ENCODE peak calls at places on chromosome 14, in seven cellular contexts. A is stimulated activated CD4-positive, alpha-beta T cell treated with anti-CD3 and anti-CD28 coated beads, Interleukin-4, amount 100 ng/mL, for 24 hours; E is HCEC 1CT; J is activated gamma-delta T cell treated with Interleukin-2 at 50 U/mL for 16 hours; V is NCI-H510A; U is H1; Y is AG20443. Q is an unnamed sample.

GRCh38 chr14:99515301-99516155 is 34.3 kb downstream of the CCNK start:
- DNase-seq in A (no peak), E (no peak), J (no peak), V (no peak), U (no peak), Y (no peak), Q (no peak)

GRCh38 chr14:103281496-103282231 is 52.4 kb upstream of the EIF5 start:
- DNase-seq in A (no peak), E (peak), J (no peak), V (peak), U (no peak), Y (peak), Q (peak)

GRCh38 chr14:24960816-24961215 is 89.1 kb downstream of the STXBP6 start:
- DNase-seq in A (no peak), E (peak), J (no peak), V (no peak), U (no peak), Y (no peak), Q (no peak)

GRCh38 chr14:105053421-105053820 is 11.8 kb downstream of the GPR132 start:
- DNase-seq in A (no peak), E (no peak), J (no peak), V (no peak), U (no peak), Y (no peak), Q (no peak)

GRCh38 chr14:55045087-55045486 is 6.4 kb upstream of the MAPK1IP1L start:
- DNase-seq in A (no peak), E (no peak), J (no peak), V (no peak), U (no peak), Y (no peak), Q (no peak)

GRCh38 chr14:100376751-100377171 is 53.6 kb downstream of the SLC25A47 start:
- DNase-seq in A (no peak), E (peak), J (no peak), V (no peak), U (peak), Y (no peak), Q (no peak)

GRCh38 chr14:55339770-55340169 is 68.5 kb downstream of the FBXO34 start:
- DNase-seq in A (peak), E (no peak), J (no peak), V (no peak), U (peak), Y (no peak), Q (no peak)

GRCh38 chr14:94382684-94383663 is 5.4 kb downstream of the SERPINA1 start:
- DNase-seq in A (no peak), E (no peak), J (no peak), V (no peak), U (peak), Y (no peak), Q (no peak)

GRCh38 chr14:34937442-34937841 is 45.4 kb upstream of the SRP54 start:
- DNase-seq in A (no peak), E (no peak), J (no peak), V (no peak), U (peak), Y (no peak), Q (no peak)

GRCh38 chr14:36226164-36226563 is 49.6 kb upstream of the PTCSC3 start:
- DNase-seq in A (no peak), E (peak), J (no peak), V (no peak), U (no peak), Y (no peak), Q (no peak)

GRCh38 chr14:49755378-49755777 is 12.6 kb upstream of the KLHDC2 start:
- DNase-seq in A (no peak), E (no peak), J (no peak), V (no peak), U (no peak), Y (no peak), Q (no peak)

GRCh38 chr14:62097072-62097471 is 334.9 kb downstream of the SNAPC1 start:
- DNase-seq in A (no peak), E (no peak), J (no peak), V (no peak), U (no peak), Y (no peak), Q (no peak)

GRCh38 chr14:20388159-20388558 is 25.1 kb downstream of the TEP1 start:
- DNase-seq in A (no peak), E (no peak), J (no peak), V (no peak), U (no peak), Y (no peak), Q (no peak)

GRCh38 chr14:26204954-26205479 is 392.8 kb downstream of the NOVA1 start:
- DNase-seq in A (no peak), E (no peak), J (no peak), V (no peak), U (peak), Y (peak), Q (peak)

GRCh38 chr14:61280092-61280525 is 1.0 kb downstream of the TMEM30B start:
- DNase-seq in A (peak), E (no peak), J (peak), V (no peak), U (peak), Y (no peak), Q (no peak)

GRCh38 chr14:96803958-96804357 is 6.8 kb downstream of the VRK1 start:
- DNase-seq in A (no peak), E (no peak), J (no peak), V (no peak), U (no peak), Y (no peak), Q (no peak)

GRCh38 chr14:97179573-97179972 is 382.4 kb downstream of the VRK1 start:
- DNase-seq in A (peak), E (no peak), J (no peak), V (no peak), U (no peak), Y (no peak), Q (no peak)

GRCh38 chr14:101004954-101005353 is 101.4 kb upstream of the RTL1 start:
- DNase-seq in A (no peak), E (peak), J (no peak), V (no peak), U (peak), Y (no peak), Q (peak)

GRCh38 chr14:42374332-42374731 is 767.7 kb downstream of the LRFN5 start:
- DNase-seq in A (no peak), E (no peak), J (no peak), V (no peak), U (no peak), Y (no peak), Q (no peak)

GRCh38 chr14:96264850-96265249 is 8.8 kb downstream of the BDKRB1 start:
- DNase-seq in A (no peak), E (peak), J (no peak), V (no peak), U (no peak), Y (peak), Q (peak)

GRCh38 chr14:26163761-26164160 is 434.1 kb downstream of the NOVA1 start:
- DNase-seq in A (no peak), E (peak), J (no peak), V (peak), U (peak), Y (peak), Q (no peak)

GRCh38 chr14:94307410-94307992 is 14.4 kb upstream of the SERPINA10 start:
- DNase-seq in A (no peak), E (no peak), J (no peak), V (no peak), U (peak), Y (no peak), Q (no peak)

GRCh38 chr14:68762944-68763831 is 29.7 kb downstream of the ZFP36L1 start:
- DNase-seq in A (no peak), E (peak), J (no peak), V (no peak), U (peak), Y (peak), Q (peak)

GRCh38 chr14:42779024-42779423 is 1172.3 kb downstream of the LRFN5 start:
- DNase-seq in A (no peak), E (no peak), J (no peak), V (no peak), U (no peak), Y (no peak), Q (no peak)

GRCh38 chr14:30283822-30284446 is 275.0 kb upstream of the G2E3 start:
- DNase-seq in A (peak), E (peak), J (no peak), V (no peak), U (peak), Y (peak), Q (no peak)

GRCh38 chr14:54125109-54125508 is 168.5 kb upstream of the BMP4 start:
- DNase-seq in A (no peak), E (no peak), J (no peak), V (no peak), U (no peak), Y (no peak), Q (no peak)

GRCh38 chr14:92589213-92589852 is 75.8 kb downstream of the RIN3 start:
- DNase-seq in A (no peak), E (peak), J (no peak), V (no peak), U (no peak), Y (no peak), Q (peak)

GRCh38 chr14:21476526-21476924 is 234 bp downstream of the RAB2B start:
- DNase-seq in A (peak), E (no peak), J (peak), V (no peak), U (no peak), Y (peak), Q (peak)

GRCh38 chr14:100079606-100080005 is 14.4 kb downstream of the EVL start:
- DNase-seq in A (no peak), E (no peak), J (no peak), V (no peak), U (no peak), Y (no peak), Q (no peak)

GRCh38 chr14:23530360-23531055 is 21.1 kb downstream of the ZFHX2 start:
- DNase-seq in A (no peak), E (peak), J (no peak), V (no peak), U (no peak), Y (no peak), Q (no peak)

GRCh38 chr14:69901113-69901951 is 22.1 kb downstream of the SMOC1 start:
- DNase-seq in A (no peak), E (peak), J (no peak), V (no peak), U (peak), Y (no peak), Q (no peak)

GRCh38 chr14:64983439-64984310 is 3.0 kb upstream of the FNTB start:
- DNase-seq in A (peak), E (peak), J (peak), V (no peak), U (no peak), Y (peak), Q (no peak)

GRCh38 chr14:58955294-58955821 is 233.1 kb upstream of the DAAM1 start:
- DNase-seq in A (no peak), E (no peak), J (no peak), V (no peak), U (no peak), Y (peak), Q (no peak)

GRCh38 chr14:64217318-64217717 is 76.9 kb downstream of the ESR2 start:
- DNase-seq in A (no peak), E (no peak), J (no peak), V (no peak), U (no peak), Y (no peak), Q (no peak)

GRCh38 chr14:104586832-104587620 is 7.5 kb downstream of the C14orf180 start:
- DNase-seq in A (no peak), E (no peak), J (no peak), V (no peak), U (no peak), Y (peak), Q (no peak)

GRCh38 chr14:97575677-97576076 is 778.5 kb downstream of the VRK1 start:
- DNase-seq in A (no peak), E (no peak), J (no peak), V (no peak), U (no peak), Y (no peak), Q (no peak)